ENCODE peak calls at places on chromosome 16, in ten cellular contexts. One of them, this sample, is unnamed. For H3K4me1, the result is how much of the 10 kb centered on the place peaks cover.

GRCh38 chr16:47732122-47732805 is 271.1 kb downstream of the PHKB start:
- DNase-seq in stomach: no peak
- DNase-seq in right cardiac atrium: no peak
- DNase-seq in lower lobe of right lung: no peak
- DNase-seq in heart left ventricle: no peak
- DNase-seq in mammary epithelial cell: peak
- DNase-seq in naive thymus-derived CD4-positive, alpha-beta T cell: no peak
- DNase-seq in endothelial cell of umbilical vein: peak
- DNase-seq in neural progenitor cell: no peak
- DNase-seq in astrocyte: peak
- DNase-seq in this sample: no peak

GRCh38 chr16:69466547-69466946 is 42.1 kb downstream of the CYB5B start:
- DNase-seq in stomach: no peak
- DNase-seq in mammary epithelial cell: no peak
- DNase-seq in lower lobe of right lung: no peak
- DNase-seq in endothelial cell of umbilical vein: peak
- DNase-seq in astrocyte: no peak
- DNase-seq in naive thymus-derived CD4-positive, alpha-beta T cell: no peak
- DNase-seq in neural progenitor cell: no peak
- DNase-seq in heart left ventricle: no peak
- DNase-seq in right cardiac atrium: no peak
- DNase-seq in this sample: no peak

GRCh38 chr16:85553436-85554113 is 59.5 kb upstream of the GSE1 start:
- DNase-seq in stomach: peak
- DNase-seq in neural progenitor cell: no peak
- DNase-seq in naive thymus-derived CD4-positive, alpha-beta T cell: peak
- DNase-seq in right cardiac atrium: peak
- DNase-seq in endothelial cell of umbilical vein: peak
- DNase-seq in heart left ventricle: peak
- DNase-seq in lower lobe of right lung: peak
- DNase-seq in astrocyte: peak
- DNase-seq in mammary epithelial cell: peak
- DNase-seq in this sample: peak

GRCh38 chr16:74650966-74651567 is 15.6 kb downstream of the RFWD3 start:
- DNase-seq in heart left ventricle: no peak
- DNase-seq in naive thymus-derived CD4-positive, alpha-beta T cell: no peak
- DNase-seq in astrocyte: no peak
- DNase-seq in lower lobe of right lung: no peak
- DNase-seq in neural progenitor cell: peak
- DNase-seq in mammary epithelial cell: no peak
- DNase-seq in stomach: no peak
- DNase-seq in endothelial cell of umbilical vein: peak
- DNase-seq in right cardiac atrium: no peak
- DNase-seq in this sample: peak

GRCh38 chr16:49484936-49485335 is 111.3 kb downstream of the C16orf78 start:
- DNase-seq in lower lobe of right lung: peak
- DNase-seq in mammary epithelial cell: no peak
- DNase-seq in neural progenitor cell: no peak
- DNase-seq in endothelial cell of umbilical vein: no peak
- DNase-seq in stomach: no peak
- DNase-seq in right cardiac atrium: no peak
- DNase-seq in astrocyte: no peak
- DNase-seq in naive thymus-derived CD4-positive, alpha-beta T cell: no peak
- DNase-seq in heart left ventricle: no peak
- DNase-seq in this sample: no peak

GRCh38 chr16:5010576-5011329 is 23.0 kb downstream of the NAGPA start:
- DNase-seq in endothelial cell of umbilical vein: no peak
- DNase-seq in lower lobe of right lung: no peak
- DNase-seq in heart left ventricle: no peak
- DNase-seq in right cardiac atrium: no peak
- DNase-seq in naive thymus-derived CD4-positive, alpha-beta T cell: no peak
- DNase-seq in astrocyte: no peak
- DNase-seq in mammary epithelial cell: no peak
- DNase-seq in neural progenitor cell: peak
- DNase-seq in stomach: no peak
- DNase-seq in this sample: no peak

GRCh38 chr16:57533618-57534336 is 2.6 kb downstream of the CCDC102A start:
- DNase-seq in lower lobe of right lung: peak
- DNase-seq in stomach: peak
- DNase-seq in endothelial cell of umbilical vein: peak
- DNase-seq in astrocyte: no peak
- DNase-seq in naive thymus-derived CD4-positive, alpha-beta T cell: no peak
- DNase-seq in right cardiac atrium: peak
- DNase-seq in neural progenitor cell: no peak
- DNase-seq in mammary epithelial cell: no peak
- DNase-seq in heart left ventricle: no peak
- DNase-seq in this sample: no peak

GRCh38 chr16:22672830-22673210 is 141.1 kb upstream of the HS3ST2 start:
- DNase-seq in naive thymus-derived CD4-positive, alpha-beta T cell: no peak
- DNase-seq in right cardiac atrium: no peak
- DNase-seq in stomach: no peak
- DNase-seq in neural progenitor cell: no peak
- DNase-seq in endothelial cell of umbilical vein: no peak
- DNase-seq in mammary epithelial cell: no peak
- DNase-seq in lower lobe of right lung: no peak
- DNase-seq in astrocyte: no peak
- DNase-seq in heart left ventricle: no peak
- DNase-seq in this sample: no peak

GRCh38 chr16:78235168-78235800 is 135.8 kb downstream of the WWOX start:
- DNase-seq in heart left ventricle: peak
- DNase-seq in astrocyte: peak
- DNase-seq in mammary epithelial cell: peak
- DNase-seq in right cardiac atrium: peak
- DNase-seq in stomach: peak
- DNase-seq in neural progenitor cell: peak
- DNase-seq in endothelial cell of umbilical vein: peak
- DNase-seq in naive thymus-derived CD4-positive, alpha-beta T cell: peak
- DNase-seq in lower lobe of right lung: peak
- DNase-seq in this sample: peak

GRCh38 chr16:25134306-25134705 is 22.8 kb downstream of the LCMT1 start:
- DNase-seq in stomach: no peak
- DNase-seq in astrocyte: peak
- DNase-seq in naive thymus-derived CD4-positive, alpha-beta T cell: no peak
- DNase-seq in neural progenitor cell: no peak
- DNase-seq in endothelial cell of umbilical vein: no peak
- DNase-seq in right cardiac atrium: no peak
- DNase-seq in mammary epithelial cell: no peak
- DNase-seq in lower lobe of right lung: no peak
- DNase-seq in heart left ventricle: no peak
- DNase-seq in this sample: no peak

GRCh38 chr16:88678224-88678979 is 7.9 kb downstream of the SNAI3 start:
- DNase-seq in lower lobe of right lung: peak
- DNase-seq in mammary epithelial cell: no peak
- DNase-seq in astrocyte: no peak
- DNase-seq in neural progenitor cell: no peak
- DNase-seq in stomach: no peak
- DNase-seq in heart left ventricle: no peak
- DNase-seq in endothelial cell of umbilical vein: no peak
- DNase-seq in right cardiac atrium: peak
- DNase-seq in naive thymus-derived CD4-positive, alpha-beta T cell: no peak
- DNase-seq in this sample: no peak
- H3K4me1 ChIP-seq in lower lobe of right lung: under half
- H3K4me1 ChIP-seq in mammary epithelial cell: under half
- H3K4me1 ChIP-seq in astrocyte: under half
- H3K4me1 ChIP-seq in neural progenitor cell: under half
- H3K4me1 ChIP-seq in stomach: under half
- H3K4me1 ChIP-seq in heart left ventricle: under half
- H3K4me1 ChIP-seq in endothelial cell of umbilical vein: under half
- H3K4me1 ChIP-seq in right cardiac atrium: under half
- H3K4me1 ChIP-seq in naive thymus-derived CD4-positive, alpha-beta T cell: under half
- H3K4me1 ChIP-seq in this sample: under half

DNA sequence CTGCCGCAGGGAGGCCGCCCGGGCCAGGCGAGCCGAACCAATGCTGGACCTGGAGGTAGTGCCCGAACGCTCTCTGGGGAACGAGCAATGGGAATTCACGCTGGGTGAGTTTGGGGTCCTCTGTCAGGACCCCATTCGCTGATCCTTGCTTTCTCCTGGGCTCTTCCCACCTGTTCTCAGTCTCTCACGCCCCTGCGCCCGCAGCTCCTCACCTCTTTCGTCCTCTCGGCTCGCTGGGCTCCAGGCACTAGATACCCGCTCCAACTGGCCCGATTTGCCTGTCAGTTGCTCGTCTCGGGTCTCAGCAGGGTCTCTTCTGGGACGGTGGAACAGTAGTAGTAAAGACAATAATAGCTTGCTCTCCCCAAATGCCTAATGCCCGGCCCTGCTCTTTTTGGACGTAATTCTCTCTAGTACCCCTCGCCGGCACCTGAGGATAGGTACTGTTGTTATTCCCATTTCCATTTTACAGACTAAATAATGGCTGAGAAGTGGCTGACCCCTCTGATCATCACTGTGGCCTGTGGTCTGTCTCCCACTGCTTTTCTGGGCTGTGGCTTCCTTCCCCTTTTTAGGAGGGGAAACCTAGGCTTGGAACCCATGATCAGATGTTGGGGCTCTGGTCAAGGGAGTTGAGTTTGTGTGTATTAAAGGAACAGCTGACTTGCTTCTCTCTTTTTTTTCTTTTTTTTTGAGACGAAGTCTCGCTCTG is 551 bp downstream of the PHAF1 start:
- DNase-seq in right cardiac atrium: no peak
- DNase-seq in lower lobe of right lung: no peak
- DNase-seq in endothelial cell of umbilical vein: no peak
- DNase-seq in naive thymus-derived CD4-positive, alpha-beta T cell: no peak
- DNase-seq in neural progenitor cell: peak
- DNase-seq in stomach: no peak
- DNase-seq in astrocyte: no peak
- DNase-seq in mammary epithelial cell: no peak
- DNase-seq in heart left ventricle: no peak
- DNase-seq in this sample: peak
- H3K4me1 ChIP-seq in right cardiac atrium: under half
- H3K4me1 ChIP-seq in lower lobe of right lung: under half
- H3K4me1 ChIP-seq in endothelial cell of umbilical vein: under half
- H3K4me1 ChIP-seq in naive thymus-derived CD4-positive, alpha-beta T cell: under half
- H3K4me1 ChIP-seq in neural progenitor cell: under half
- H3K4me1 ChIP-seq in stomach: half or more
- H3K4me1 ChIP-seq in astrocyte: under half
- H3K4me1 ChIP-seq in mammary epithelial cell: under half
- H3K4me1 ChIP-seq in heart left ventricle: under half
- H3K4me1 ChIP-seq in this sample: under half

GRCh38 chr16:73058616-73059409 is 10.9 kb upstream of the ZFHX3 start:
- DNase-seq in neural progenitor cell: peak
- DNase-seq in heart left ventricle: peak
- DNase-seq in endothelial cell of umbilical vein: peak
- DNase-seq in astrocyte: peak
- DNase-seq in lower lobe of right lung: peak
- DNase-seq in right cardiac atrium: peak
- DNase-seq in stomach: peak
- DNase-seq in mammary epithelial cell: peak
- DNase-seq in naive thymus-derived CD4-positive, alpha-beta T cell: no peak
- DNase-seq in this sample: peak
- H3K4me1 ChIP-seq in neural progenitor cell: half or more
- H3K4me1 ChIP-seq in heart left ventricle: under half
- H3K4me1 ChIP-seq in endothelial cell of umbilical vein: half or more
- H3K4me1 ChIP-seq in astrocyte: half or more
- H3K4me1 ChIP-seq in lower lobe of right lung: under half
- H3K4me1 ChIP-seq in right cardiac atrium: under half
- H3K4me1 ChIP-seq in stomach: half or more
- H3K4me1 ChIP-seq in mammary epithelial cell: under half
- H3K4me1 ChIP-seq in naive thymus-derived CD4-positive, alpha-beta T cell: under half
- H3K4me1 ChIP-seq in this sample: under half

GRCh38 chr16:81701296-81701970 is 77.7 kb upstream of the PLCG2 start:
- DNase-seq in neural progenitor cell: no peak
- DNase-seq in right cardiac atrium: peak
- DNase-seq in heart left ventricle: peak
- DNase-seq in lower lobe of right lung: no peak
- DNase-seq in stomach: no peak
- DNase-seq in naive thymus-derived CD4-positive, alpha-beta T cell: no peak
- DNase-seq in mammary epithelial cell: no peak
- DNase-seq in astrocyte: no peak
- DNase-seq in endothelial cell of umbilical vein: no peak
- DNase-seq in this sample: no peak
- H3K4me1 ChIP-seq in neural progenitor cell: under half
- H3K4me1 ChIP-seq in right cardiac atrium: under half
- H3K4me1 ChIP-seq in heart left ventricle: under half
- H3K4me1 ChIP-seq in lower lobe of right lung: under half
- H3K4me1 ChIP-seq in stomach: under half
- H3K4me1 ChIP-seq in naive thymus-derived CD4-positive, alpha-beta T cell: under half
- H3K4me1 ChIP-seq in mammary epithelial cell: under half
- H3K4me1 ChIP-seq in astrocyte: under half
- H3K4me1 ChIP-seq in endothelial cell of umbilical vein: under half
- H3K4me1 ChIP-seq in this sample: under half

DNA sequence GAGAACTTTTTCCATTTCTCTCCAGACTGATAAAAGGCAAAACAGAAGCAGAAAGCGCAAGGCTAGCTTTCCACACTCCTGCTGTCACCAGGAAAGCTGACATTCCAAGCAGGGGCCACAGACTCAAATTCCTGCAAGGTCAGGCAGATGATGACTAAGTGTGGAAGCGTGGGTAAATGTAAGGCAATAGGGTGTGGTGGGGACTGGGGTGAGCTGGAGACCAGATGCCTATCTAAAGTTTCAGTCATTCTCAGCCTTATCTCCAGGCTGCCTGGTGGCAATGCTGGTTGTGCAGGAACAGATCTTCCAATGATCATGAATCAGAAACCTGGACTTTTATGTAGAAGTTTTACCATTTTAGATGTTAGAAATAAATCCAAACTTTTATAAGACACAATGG is 224.1 kb downstream of the GSG1L start:
- DNase-seq in stomach: no peak
- DNase-seq in astrocyte: peak
- DNase-seq in naive thymus-derived CD4-positive, alpha-beta T cell: no peak
- DNase-seq in heart left ventricle: no peak
- DNase-seq in right cardiac atrium: no peak
- DNase-seq in lower lobe of right lung: no peak
- DNase-seq in mammary epithelial cell: peak
- DNase-seq in endothelial cell of umbilical vein: no peak
- DNase-seq in neural progenitor cell: no peak
- DNase-seq in this sample: no peak
- H3K4me1 ChIP-seq in stomach: under half
- H3K4me1 ChIP-seq in astrocyte: under half
- H3K4me1 ChIP-seq in naive thymus-derived CD4-positive, alpha-beta T cell: under half
- H3K4me1 ChIP-seq in heart left ventricle: under half
- H3K4me1 ChIP-seq in right cardiac atrium: under half
- H3K4me1 ChIP-seq in lower lobe of right lung: under half
- H3K4me1 ChIP-seq in mammary epithelial cell: under half
- H3K4me1 ChIP-seq in endothelial cell of umbilical vein: under half
- H3K4me1 ChIP-seq in neural progenitor cell: under half
- H3K4me1 ChIP-seq in this sample: under half

GRCh38 chr16:87853411-87854052 is 15.8 kb downstream of the SLC7A5 start:
- DNase-seq in right cardiac atrium: peak
- DNase-seq in lower lobe of right lung: peak
- DNase-seq in endothelial cell of umbilical vein: peak
- DNase-seq in astrocyte: peak
- DNase-seq in naive thymus-derived CD4-positive, alpha-beta T cell: peak
- DNase-seq in heart left ventricle: peak
- DNase-seq in mammary epithelial cell: peak
- DNase-seq in neural progenitor cell: peak
- DNase-seq in stomach: peak
- DNase-seq in this sample: peak
- H3K4me1 ChIP-seq in right cardiac atrium: under half
- H3K4me1 ChIP-seq in lower lobe of right lung: half or more
- H3K4me1 ChIP-seq in endothelial cell of umbilical vein: under half
- H3K4me1 ChIP-seq in astrocyte: half or more
- H3K4me1 ChIP-seq in naive thymus-derived CD4-positive, alpha-beta T cell: under half
- H3K4me1 ChIP-seq in heart left ventricle: under half
- H3K4me1 ChIP-seq in mammary epithelial cell: half or more
- H3K4me1 ChIP-seq in neural progenitor cell: under half
- H3K4me1 ChIP-seq in stomach: half or more
- H3K4me1 ChIP-seq in this sample: half or more

This sample was measured in OCI-LY7.